ENCODE peak calls at places on chromosomes 2 and 18, in four cellular contexts. F, X, P and O are unnamed samples.

GRCh38 chr18:70321616-70322015 is 32.8 kb downstream of the SOCS6 start:
- DNase-seq in F (no peak), P (no peak), X (no peak), O (no peak)

GRCh38 chr2:202508686-202509085 is 126.1 kb upstream of the FAM117B start:
- DNase-seq in F (no peak), X (no peak), P (no peak), O (no peak)

GRCh38 chr2:216633616-216634316 is 546 bp downstream of the IGFBP2 start:
- DNase-seq in X (no peak), F (peak; percentile 57), P (no peak), O (no peak)

GRCh38 chr2:232542715-232543467 is 3.4 kb downstream of the CHRNG start:
- DNase-seq in X (no peak), F (no peak), P (no peak), O (no peak)

GRCh38 chr2:197075754-197076337 is 149.3 kb upstream of the PGAP1 start:
- DNase-seq in F (no peak), P (no peak), X (no peak), O (no peak)

GRCh38 chr2:132274000-132274399 is 112.2 kb upstream of the ANKRD30BL start:
- DNase-seq in X (no peak), F (no peak), P (no peak), O (no peak)

GRCh38 chr2:171272039-171272438 is 111.3 kb upstream of the TLK1 start:
- DNase-seq in F (peak; percentile 84), P (peak; percentile 78), X (no peak), O (peak; percentile 96)

GRCh38 chr2:230160112-230160660 is 59.6 kb downstream of the SP110 start:
- DNase-seq in F (peak; percentile 10), P (no peak), X (no peak), O (no peak)

GRCh38 chr2:108630567-108631405 is 88.5 kb upstream of the RANBP2 start:
- DNase-seq in P (no peak), X (no peak), F (no peak), O (no peak)

GRCh38 chr2:39780825-39781600 is 2.0 kb upstream of the THUMPD2 start:
- DNase-seq in P (no peak), F (no peak), X (no peak), O (no peak)

GRCh38 chr2:133424876-133425275 is 143.4 kb downstream of the NCKAP5 start:
- DNase-seq in F (no peak), X (no peak), P (no peak), O (peak; percentile 68)

GRCh38 chr2:186327251-186327868 is 158.7 kb upstream of the ZC3H15 start:
- DNase-seq in F (no peak), X (no peak), P (no peak), O (no peak)

DNA sequence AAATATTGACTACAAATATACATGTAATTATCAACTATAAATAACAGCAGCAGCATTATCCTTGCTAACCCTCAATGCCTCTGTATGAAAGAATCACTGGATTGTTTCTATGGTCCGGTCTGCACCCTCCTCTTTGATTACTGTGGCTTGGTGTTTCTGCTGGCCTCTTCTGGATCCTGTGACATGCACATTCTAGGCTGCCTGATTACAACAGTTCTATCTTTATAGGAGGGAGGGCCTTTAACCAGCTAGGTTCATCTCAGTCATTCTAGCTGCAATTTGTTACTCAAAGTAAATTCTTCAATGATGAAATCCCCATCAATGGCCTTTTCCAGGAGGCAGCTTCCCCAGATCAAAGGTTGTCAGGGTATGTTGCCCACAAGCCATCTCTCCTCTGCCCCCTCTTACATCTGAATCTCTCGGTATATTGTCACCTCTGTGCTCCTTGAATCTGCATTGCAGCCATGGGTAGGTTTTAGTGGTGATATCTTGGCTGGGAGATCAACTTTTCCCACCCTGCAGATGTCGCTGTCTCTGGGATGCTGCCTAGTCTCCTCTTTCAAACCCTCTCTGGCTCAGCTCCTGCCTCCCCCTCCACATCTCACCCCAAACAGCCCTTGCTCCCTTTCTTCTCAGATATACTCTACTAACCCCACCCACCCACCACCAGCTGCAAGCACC is 106.3 kb upstream of the BZW1 start:
- DNase-seq in F (no peak), P (no peak), X (peak; percentile 21), O (no peak)
- TF ChIP-seq CTCF in F (no peak), P (peak; percentile 33), X (no peak), O (peak; percentile 44)

DNA sequence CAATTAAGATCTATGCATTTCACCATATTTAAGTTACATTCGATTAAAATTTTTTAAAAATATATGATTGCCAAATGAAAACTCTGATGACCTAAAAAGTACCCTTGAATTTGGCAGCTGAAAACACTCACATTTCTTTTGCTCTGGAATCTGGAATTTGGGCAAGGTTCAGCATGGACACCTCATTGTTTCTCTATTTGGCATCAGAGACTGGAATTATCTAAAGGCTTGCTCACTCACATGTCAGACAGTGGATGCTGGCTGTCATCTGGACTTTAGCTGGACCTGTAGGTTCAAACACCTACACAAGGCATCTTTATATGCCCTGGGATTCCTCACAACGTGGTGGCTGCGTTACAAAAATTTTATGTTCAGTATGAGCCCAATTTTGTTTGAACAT is 16.1 kb downstream of the MBOAT2 start:
- DNase-seq in X (no peak), F (no peak), P (no peak), O (no peak)
- H3K4me3 ChIP-seq in X (no peak overlapping the region), F (no peak overlapping the region), P (no peak overlapping the region), O (no peak overlapping the region)

DNA sequence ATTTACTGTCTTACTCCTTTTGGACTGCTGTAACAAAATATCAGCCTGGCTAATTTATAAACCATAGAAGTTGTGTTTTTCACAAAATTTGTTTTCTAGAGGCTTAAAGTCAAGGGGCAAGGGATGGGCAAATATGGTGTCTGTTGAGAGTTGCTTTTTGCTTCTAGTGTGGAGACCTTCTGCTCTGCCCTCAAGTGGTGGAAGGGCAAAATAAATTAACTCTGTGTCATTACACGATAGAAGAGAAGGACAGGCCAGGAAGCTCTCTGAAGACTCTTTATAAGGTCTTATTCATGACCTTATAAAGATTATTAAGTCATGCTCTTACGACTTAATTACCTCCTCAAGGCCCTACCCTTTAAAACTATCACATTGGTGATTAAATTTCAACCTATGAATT is 181.2 kb upstream of the LRATD1 start:
- DNase-seq in P (no peak), X (no peak), F (no peak), O (no peak)
- TF ChIP-seq CTCF in P (peak; percentile 29), X (no peak), F (no peak), O (peak; percentile 19)

GRCh38 chr2:219279151-219279915 is at the start of gene DNAJB2:
- DNase-seq in F (peak; percentile 99), X (peak; percentile 99), P (peak; percentile 92), O (peak; percentile 83)

GRCh38 chr2:219280682-219281081 is 1.5 kb downstream of the DNAJB2 start:
- DNase-seq in F (no peak), P (no peak), X (no peak), O (no peak)

GRCh38 chr2:219277703-219278654 is 1.2 kb upstream of the DNAJB2 start:
- DNase-seq in X (peak; percentile 77), F (peak; percentile 73), P (no peak), O (no peak)

GRCh38 chr2:219279916-219280516 is 850 bp downstream of the DNAJB2 start:
- DNase-seq in F (no peak), X (no peak), P (no peak), O (no peak)

DNA sequence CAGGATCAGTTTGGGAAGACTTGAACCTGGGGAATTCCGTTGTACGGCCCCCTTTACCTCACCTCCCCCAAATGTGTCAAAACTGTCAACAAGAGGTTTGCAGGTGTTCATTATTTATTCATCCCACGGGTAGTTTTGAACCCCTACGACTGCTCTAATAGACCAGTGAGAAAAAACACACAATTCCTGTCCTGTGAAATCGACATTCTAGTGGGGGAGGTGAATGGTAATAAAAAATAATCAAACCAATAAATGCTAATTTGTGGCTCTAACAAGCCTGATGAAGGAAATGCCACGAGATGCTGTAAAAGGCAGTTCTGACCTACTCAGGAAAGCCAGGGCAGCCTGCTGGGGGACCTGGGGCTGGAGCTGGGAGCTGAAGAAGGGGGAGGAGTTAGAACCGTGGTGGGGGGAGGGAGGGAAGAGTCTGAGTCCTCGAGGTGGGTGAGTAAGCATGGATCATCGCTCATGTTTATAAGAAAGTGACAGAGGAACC is 463 bp upstream of the DNAJB2 start:
- DNase-seq in P (no peak), F (no peak), X (no peak), O (no peak)
- H3K4me3 ChIP-seq in P (peak overlapping the region; percentile 55), F (peak overlapping the region; percentile 89), X (peak overlapping the region; percentile 88), O (peak overlapping the region; percentile 38)

GRCh38 chr2:240013343-240013742 is 11.8 kb downstream of the NDUFA10 start:
- DNase-seq in F (no peak), P (no peak), X (no peak), O (no peak)
- TF ChIP-seq CTCF in F (no peak), P (peak; percentile 42), X (no peak), O (peak; percentile 41)

GRCh38 chr18:61991836-61992235 is 99.0 kb upstream of the RNF152 start:
- DNase-seq in X (no peak), F (no peak), P (no peak), O (no peak)
- H3K4me3 ChIP-seq in X (no peak overlapping the region), F (no peak overlapping the region), P (no peak overlapping the region), O (no peak overlapping the region)

GRCh38 chr2:73850009-73850408 is 21.2 kb downstream of the STAMBP start:
- DNase-seq in P (no peak), X (no peak), F (no peak), O (no peak)

GRCh38 chr2:73852020-73852419 is 23.3 kb downstream of the STAMBP start:
- DNase-seq in X (no peak), F (no peak), P (no peak), O (no peak)

GRCh38 chr2:73855526-73855925 is 26.8 kb downstream of the STAMBP start:
- DNase-seq in P (no peak), X (no peak), F (no peak), O (no peak)

GRCh38 chr2:73856214-73856613 is 27.5 kb downstream of the STAMBP start:
- DNase-seq in X (no peak), P (no peak), F (no peak), O (no peak)

DNA sequence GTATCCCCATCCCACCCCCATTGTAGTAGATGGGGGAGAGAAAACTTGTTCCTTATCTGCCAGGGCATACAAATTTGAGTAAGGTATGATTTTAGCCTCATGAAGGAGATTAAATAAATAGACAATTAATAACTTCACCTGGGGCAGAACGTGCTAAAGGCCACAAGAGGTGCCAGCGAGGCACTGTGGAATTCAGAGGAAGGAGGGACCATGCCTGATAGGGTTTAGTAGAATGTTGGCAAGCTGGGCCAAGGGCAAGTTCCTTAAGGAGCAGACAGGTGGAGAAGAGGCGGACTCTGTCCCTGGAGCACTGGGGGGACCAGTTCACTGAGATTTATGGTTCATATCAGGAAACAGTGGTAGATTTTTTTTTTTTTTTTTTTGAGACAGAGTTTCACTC is 22.5 kb downstream of the STAMBP start:
- DNase-seq in P (no peak), F (no peak), X (no peak), O (no peak)
- TF ChIP-seq CTCF in P (peak; percentile 48), F (no peak), X (no peak), O (peak; percentile 48)

DNA sequence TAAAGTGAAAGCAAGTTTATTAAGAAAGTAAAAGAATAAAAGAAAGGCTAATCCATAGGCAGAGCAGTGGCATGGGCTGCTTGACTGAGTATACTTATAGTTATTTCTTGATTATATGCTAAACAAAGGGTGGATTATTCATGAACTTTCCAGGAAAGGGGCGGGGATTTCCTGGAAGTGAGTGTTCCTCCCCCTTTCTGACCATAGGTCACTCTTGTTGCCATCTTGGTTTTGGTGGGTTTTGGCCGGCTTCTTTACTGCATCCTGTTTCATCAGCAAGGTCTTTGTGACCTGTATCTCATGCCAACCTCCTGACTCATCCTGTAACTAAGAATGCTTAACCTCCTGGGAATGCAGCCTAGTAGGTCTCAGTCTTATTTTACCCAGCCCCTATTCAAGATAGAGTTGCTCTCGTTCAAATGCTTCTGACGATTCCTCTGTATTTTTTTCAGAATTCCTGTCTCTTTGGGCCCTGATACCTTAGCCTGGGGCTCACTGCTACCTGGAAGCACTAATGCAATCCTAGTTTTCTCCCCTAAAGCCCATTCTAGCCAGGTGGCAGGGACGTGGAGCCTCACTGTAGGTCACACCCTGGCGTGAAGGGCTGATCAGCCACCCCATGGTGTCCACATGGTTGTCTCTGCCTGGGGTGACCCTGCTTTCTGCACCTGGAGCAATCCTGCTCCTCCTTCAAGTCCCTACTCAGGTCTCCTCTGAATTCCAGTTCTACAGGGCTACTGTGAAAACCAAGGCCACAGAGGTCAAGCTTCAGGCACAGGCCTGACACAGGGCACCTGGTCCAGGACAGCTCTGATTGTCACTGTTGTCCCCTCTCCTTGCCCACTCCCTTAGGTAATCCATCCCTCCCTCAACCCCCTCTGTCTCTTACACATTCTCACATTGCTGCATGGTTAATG is 6.0 kb upstream of the SLC35F6 start:
- DNase-seq in X (no peak), F (peak; percentile 40), P (peak; percentile 97), O (peak; percentile 97)
- H3K4me3 ChIP-seq in X (no peak overlapping the region), F (no peak overlapping the region), P (no peak overlapping the region), O (no peak overlapping the region)